ENCODE peak calls at places on chromosomes 11 and 22, in nine cellular contexts. I is lower lobe of right lung, D is tibial nerve, H is AG04450, A is cardiac muscle cell, F is psoas muscle, G is left ventricle myocardium inferior, P is heart right ventricle, M is suprapubic skin. R is an unnamed sample.

GRCh38 chr11:120121914-120122473 is 15.9 kb downstream of the TRIM29 start:
- DNase-seq in I (peak; percentile 76), D (no peak), H (no peak), A (no peak), F (no peak), G (no peak), P (no peak), M (no peak), R (peak; percentile 52)

GRCh38 chr11:6968816-6969215 is 42.6 kb downstream of the ZNF215 start:
- DNase-seq in I (no peak), D (no peak), H (no peak), A (peak; percentile 23), F (no peak), G (no peak), P (no peak), M (no peak), R (no peak)

GRCh38 chr11:43947003-43947500 is 4.6 kb downstream of the C11orf96 start:
- DNase-seq in I (no peak), D (no peak), H (no peak), A (peak; percentile 61), F (no peak), G (no peak), P (peak; percentile 24), M (peak; percentile 70), R (no peak)

GRCh38 chr22:40679964-40680818 is 907 bp downstream of the MCHR1 start:
- DNase-seq in I (no peak), D (no peak), H (no peak), A (peak; percentile 37), F (no peak), G (no peak), P (no peak), M (no peak), R (no peak)

GRCh38 chr11:19077965-19078364 is 17.4 kb upstream of the MRGPRX2 start:
- DNase-seq in I (no peak), D (no peak), H (no peak), A (no peak), F (no peak), G (no peak), P (no peak), M (no peak), R (no peak)

GRCh38 chr11:66069715-66070603 is at the start of gene PACS1:
- DNase-seq in I (peak; percentile 88), D (peak; percentile 58), H (peak; percentile 56), A (peak; percentile 95), F (peak; percentile 86), G (peak; percentile 86), P (peak; percentile 87), M (peak; percentile 83), R (peak; percentile 65)

GRCh38 chr22:50280708-50281383 is 10.7 kb upstream of the MAPK11 start:
- DNase-seq in I (no peak), D (no peak), H (no peak), A (no peak), F (no peak), G (no peak), P (no peak), M (no peak), R (no peak)

GRCh38 chr11:69662021-69662698 is 13.0 kb downstream of the LTO1 start:
- DNase-seq in I (peak; percentile 18), D (no peak), H (no peak), A (peak; percentile 16), F (peak; percentile 66), G (no peak), P (no peak), M (peak; percentile 27), R (peak; percentile 18)

DNA sequence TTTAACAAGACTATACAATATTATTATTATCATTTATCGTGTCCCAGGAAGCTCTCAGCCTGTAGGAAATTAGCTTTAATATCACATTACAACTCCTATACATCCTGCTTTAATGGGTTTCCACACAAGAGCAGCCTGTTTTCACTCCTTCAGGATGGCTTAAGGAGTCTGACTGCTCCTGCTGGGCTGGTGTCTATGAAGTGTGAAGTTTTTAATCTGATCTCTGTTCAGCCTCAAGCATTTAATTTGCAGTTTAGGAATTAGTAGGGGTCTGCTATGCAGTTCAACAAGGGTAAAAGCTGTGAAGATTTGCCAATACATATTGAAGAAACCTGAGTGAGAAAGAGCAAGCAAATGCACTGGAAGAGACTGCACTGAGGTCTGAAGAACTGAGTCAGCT is 653.4 kb upstream of the LRRC4C start:
- DNase-seq in I (no peak), D (no peak), H (no peak), A (no peak), F (no peak), G (no peak), P (no peak), M (no peak), R (no peak)
- H3K9me3 ChIP-seq in I (no peaks in the 10 kb centered on the region), D (no peaks in the 10 kb centered on the region), H (no peaks in the 10 kb centered on the region), A (no peaks in the 10 kb centered on the region), F (no peaks in the 10 kb centered on the region), G (peaks cover 2% of the 10 kb centered on the region), P (no peaks in the 10 kb centered on the region), M (no peaks in the 10 kb centered on the region), R (no peaks in the 10 kb centered on the region)

DNA sequence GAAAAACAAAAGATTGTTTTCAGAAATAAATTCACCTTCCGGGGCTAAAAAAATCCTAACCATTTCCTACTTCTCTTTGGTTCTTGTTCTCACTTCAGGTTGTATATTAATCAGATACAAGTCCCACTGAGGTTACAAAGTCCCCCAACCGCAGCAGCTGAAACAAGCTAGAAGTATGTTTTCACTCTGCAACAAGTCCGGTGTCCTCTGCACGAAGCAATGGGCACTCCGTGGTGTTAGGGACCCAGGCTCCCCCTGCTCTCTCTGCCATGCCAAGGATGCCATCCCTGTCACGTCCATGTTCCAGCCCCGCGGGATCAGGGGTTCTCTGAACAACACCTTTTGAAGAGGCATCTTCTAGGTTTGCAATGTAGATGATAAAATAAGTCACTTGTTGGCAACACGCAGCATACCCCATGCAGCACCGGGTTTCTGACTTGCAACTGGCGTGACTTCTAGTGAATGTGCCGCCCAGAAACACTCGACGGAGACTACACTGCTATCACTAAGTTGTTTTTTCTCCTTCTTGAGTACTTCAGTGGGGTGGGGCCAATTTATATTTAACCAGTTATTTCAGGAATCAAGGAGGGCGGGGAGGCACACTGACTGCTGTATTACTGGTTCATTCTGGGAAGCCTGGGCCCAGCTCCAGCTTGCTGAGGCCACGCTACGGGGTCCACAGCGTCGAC is 25.4 kb upstream of the GSTP1 start:
- DNase-seq in I (peak; percentile 76), D (no peak), H (no peak), A (peak; percentile 54), F (no peak), G (peak; percentile 62), P (peak; percentile 67), M (no peak), R (no peak)
- H3K4me3 ChIP-seq in I (peak overlapping the region; percentile 10), D (no peak overlapping the region), H (no peak overlapping the region), A (no peak overlapping the region), F (peak overlapping the region; percentile 31), G (peak overlapping the region; percentile 14), P (no peak overlapping the region), M (no peak overlapping the region), R (no peak overlapping the region)

DNA sequence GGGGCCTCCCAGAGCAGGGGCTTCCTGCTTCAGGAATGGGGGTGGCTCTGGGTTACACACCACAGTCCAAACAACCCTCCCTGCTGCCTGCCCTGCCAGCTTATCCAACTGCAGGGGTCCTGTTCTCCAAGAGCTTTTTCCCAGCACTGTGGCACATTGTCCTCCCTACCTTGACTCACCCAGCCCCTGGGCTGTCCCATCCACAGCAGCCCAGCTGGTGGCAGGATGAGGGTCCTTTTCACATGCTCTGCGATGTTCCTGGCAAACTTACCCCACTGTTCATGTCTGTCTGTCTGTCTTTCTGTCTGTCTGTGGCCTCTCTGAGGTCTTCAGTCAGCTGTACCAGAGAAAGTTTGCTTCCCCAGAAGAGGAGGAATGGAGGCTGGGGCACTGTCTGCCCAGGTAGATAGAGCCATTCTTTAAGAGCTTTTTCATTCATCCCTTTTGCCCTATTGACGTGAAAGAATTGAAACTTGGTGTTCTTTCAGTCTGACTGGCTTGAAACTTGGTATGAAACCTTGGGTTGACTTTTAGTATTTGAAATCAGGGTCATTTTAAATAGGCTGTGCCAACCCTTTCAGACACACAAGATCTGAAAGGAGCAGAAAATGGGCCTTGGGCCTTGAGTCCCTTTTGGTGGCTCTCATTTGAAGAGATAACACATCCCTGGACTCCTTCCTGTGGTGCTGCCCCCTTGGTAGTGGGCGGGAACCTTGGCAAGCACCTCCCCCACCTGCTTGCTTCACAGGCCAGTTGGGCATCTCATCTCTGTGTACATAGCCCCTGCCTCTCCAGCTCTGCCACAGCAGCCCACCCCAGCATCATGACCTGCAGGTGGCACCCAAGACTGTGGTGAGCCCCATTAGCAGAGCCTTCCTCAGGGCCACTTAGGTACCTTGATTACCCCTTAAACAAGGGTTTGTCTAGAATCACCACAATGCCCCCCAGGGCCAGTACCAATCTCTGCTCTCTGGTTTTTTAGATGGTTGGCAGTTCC is 74.6 kb upstream of the SUSD2 start:
- DNase-seq in I (peak; percentile 32), D (no peak), H (no peak), A (no peak), F (no peak), G (peak; percentile 25), P (peak; percentile 22), M (no peak), R (no peak)
- TF ChIP-seq CTCF in I (peak; percentile 39), D (peak; percentile 11), H (peak; percentile 27), A (peak; percentile 6), F (peak; percentile 26), G (peak; percentile 44), P (no peak), M (no peak), R (no peak)

GRCh38 chr22:48900626-48901025 is 927.0 kb downstream of the BRD1 start:
- DNase-seq in I (no peak), D (no peak), H (no peak), A (no peak), F (no peak), G (no peak), P (no peak), M (no peak), R (no peak)

GRCh38 chr22:48902983-48903650 is 924.6 kb downstream of the BRD1 start:
- DNase-seq in I (no peak), D (no peak), H (no peak), A (no peak), F (no peak), G (no peak), P (no peak), M (no peak), R (no peak)

GRCh38 chr22:48901324-48901723 is 926.3 kb downstream of the BRD1 start:
- DNase-seq in I (no peak), D (no peak), H (no peak), A (no peak), F (no peak), G (no peak), P (no peak), M (no peak), R (no peak)

GRCh38 chr22:48900327-48900597 is 927.4 kb downstream of the BRD1 start:
- DNase-seq in I (no peak), D (no peak), H (no peak), A (no peak), F (no peak), G (no peak), P (no peak), M (no peak), R (no peak)

DNA sequence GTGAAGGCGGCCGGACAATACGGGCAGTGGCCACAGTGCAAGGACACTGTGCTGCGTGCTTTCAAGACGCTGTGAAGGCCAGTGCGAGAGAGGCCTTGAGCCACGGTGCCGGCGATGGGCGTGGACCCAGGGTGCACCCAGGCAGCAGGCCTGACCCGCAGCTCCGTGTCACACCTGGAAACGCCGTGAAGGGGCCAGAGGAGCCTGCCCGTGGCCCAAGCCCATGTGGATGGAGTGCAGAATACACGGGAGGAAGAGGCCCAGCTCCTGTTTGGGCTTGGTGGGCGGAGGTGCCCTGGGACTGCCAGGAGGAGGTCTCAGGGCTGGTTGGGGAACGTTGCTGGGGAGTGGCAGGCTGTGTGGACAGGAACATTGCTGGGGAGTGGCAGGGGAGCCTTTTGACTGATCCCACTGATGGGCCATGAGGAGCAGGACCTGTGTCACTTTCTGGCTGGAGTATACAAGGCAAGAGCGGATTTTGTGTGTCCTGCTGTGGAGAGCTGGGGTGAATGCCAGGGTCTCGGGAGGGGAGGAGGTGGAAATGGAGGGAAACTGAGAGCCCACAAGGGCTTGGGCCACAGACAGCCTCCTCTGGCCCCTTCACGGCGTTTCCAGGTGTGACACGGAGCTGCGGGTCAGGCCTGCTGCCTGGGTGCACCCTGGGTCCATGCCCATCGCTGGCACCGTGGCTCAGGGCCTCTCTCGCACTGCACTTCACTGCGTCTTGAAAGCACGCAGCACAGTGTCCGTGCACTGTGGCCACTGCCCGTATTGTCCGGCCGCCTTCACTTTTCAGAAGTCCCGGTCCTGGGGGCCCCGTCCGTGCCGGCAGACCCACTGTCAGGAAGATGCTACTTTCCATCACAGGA is 925.4 kb downstream of the BRD1 start:
- DNase-seq in I (no peak), D (no peak), H (no peak), A (no peak), F (no peak), G (no peak), P (no peak), M (no peak), R (no peak)
- H3K9me3 ChIP-seq in I (no peaks in the 10 kb centered on the region), D (no peaks in the 10 kb centered on the region), H (peaks cover 94% of the 10 kb centered on the region), A (no peaks in the 10 kb centered on the region), F (no peaks in the 10 kb centered on the region), G (no peaks in the 10 kb centered on the region), P (no peaks in the 10 kb centered on the region), M (no peaks in the 10 kb centered on the region), R (no peaks in the 10 kb centered on the region)